ENCODE peak calls at places on chromosomes 1 and 21, in five cellular contexts. S, Z, C, R and F are unnamed samples.

GRCh38 chr1:212785871-212786270 is 5.7 kb downstream of the NSL1 start:
- DNase-seq in S (no peak), Z (no peak), C (no peak), R (no peak), F (no peak)

GRCh38 chr21:28742527-28742926 is 250.2 kb downstream of the LTN1 start:
- DNase-seq in S (no peak), Z (no peak), C (no peak), R (no peak), F (no peak)

GRCh38 chr1:157042852-157043251 is 2.7 kb downstream of the ARHGEF11 start:
- DNase-seq in S (no peak), Z (no peak), C (no peak), R (no peak), F (no peak)

GRCh38 chr21:16863541-16863940 is 649.3 kb upstream of the CXADR start:
- DNase-seq in S (no peak), Z (no peak), C (no peak), R (no peak), F (no peak)

GRCh38 chr1:235069577-235070563 is 58.8 kb downstream of the TOMM20 start:
- DNase-seq in S (no peak), Z (peak; percentile 90), C (peak; percentile 88), R (no peak), F (peak; percentile 32)

GRCh38 chr1:236677641-236678235 is 8.6 kb upstream of the ACTN2 start:
- DNase-seq in S (no peak), Z (no peak), C (no peak), R (no peak), F (no peak)

GRCh38 chr1:117060441-117061317 is 553 bp downstream of the TTF2 start:
- DNase-seq in S (no peak), Z (peak; percentile 38), C (no peak), R (no peak), F (no peak)

GRCh38 chr1:11320153-11320936 is 47.3 kb downstream of the UBIAD1 start:
- DNase-seq in S (peak; percentile 6), Z (peak; percentile 16), C (peak; percentile 45), R (peak; percentile 74), F (no peak)

GRCh38 chr1:59285691-59286090 is 11.2 kb upstream of the FGGY start:
- DNase-seq in S (no peak), Z (no peak), C (no peak), R (no peak), F (no peak)

GRCh38 chr1:152657677-152658076 is 5.5 kb upstream of the LCE2D start:
- DNase-seq in S (no peak), Z (no peak), C (no peak), R (no peak), F (no peak)

GRCh38 chr1:152658649-152659048 is 4.5 kb upstream of the LCE2D start:
- DNase-seq in S (no peak), Z (peak; percentile 16), C (no peak), R (no peak), F (no peak)

GRCh38 chr1:152667625-152668024 is 4.4 kb downstream of the LCE2D start:
- DNase-seq in S (no peak), Z (no peak), C (no peak), R (no peak), F (no peak)

GRCh38 chr1:152663098-152663497 is at the start of gene LCE2D:
- DNase-seq in S (no peak), Z (no peak), C (no peak), R (no peak), F (no peak)
- H3K9me3 ChIP-seq in S (no peaks in the 10 kb centered on the region), Z (no peaks in the 10 kb centered on the region), C (no peaks in the 10 kb centered on the region), R (no peaks in the 10 kb centered on the region), F (no peaks in the 10 kb centered on the region)

GRCh38 chr1:35852241-35852640 is 30.8 kb upstream of the AGO1 start:
- DNase-seq in S (no peak), Z (no peak), C (no peak), R (no peak), F (no peak)

GRCh38 chr1:35856964-35857363 is 26.0 kb upstream of the AGO1 start:
- DNase-seq in S (no peak), Z (no peak), C (no peak), R (no peak), F (no peak)

GRCh38 chr1:35855016-35855700 is 27.9 kb upstream of the AGO1 start:
- DNase-seq in S (no peak), Z (no peak), C (no peak), R (no peak), F (no peak)

GRCh38 chr1:35860680-35861079 is 22.3 kb upstream of the AGO1 start:
- DNase-seq in S (no peak), Z (no peak), C (no peak), R (no peak), F (no peak)

DNA sequence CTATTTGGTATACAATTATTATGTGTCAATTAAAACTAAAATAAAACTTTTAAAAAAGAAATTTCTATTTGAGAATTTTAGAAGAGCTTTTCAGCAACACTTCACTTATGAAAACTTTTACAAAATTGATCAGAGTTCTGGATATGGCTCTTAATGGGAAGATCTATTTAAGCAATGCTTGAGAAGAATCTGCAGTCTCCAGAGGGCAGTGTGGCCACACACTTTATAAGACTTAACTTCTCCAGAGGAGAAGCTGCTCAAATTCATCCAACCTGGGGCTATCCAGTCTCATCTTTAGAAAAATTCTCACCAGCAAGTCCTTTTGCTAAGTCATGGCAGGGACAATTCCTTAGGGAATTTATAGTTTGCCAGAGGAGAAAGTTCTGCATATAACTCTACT is 25.2 kb upstream of the AGO1 start:
- DNase-seq in S (no peak), Z (no peak), C (no peak), R (peak; percentile 9), F (no peak)
- H3K9me3 ChIP-seq in S (no peaks in the 10 kb centered on the region), Z (no peaks in the 10 kb centered on the region), C (no peaks in the 10 kb centered on the region), R (no peaks in the 10 kb centered on the region), F (no peaks in the 10 kb centered on the region)

DNA sequence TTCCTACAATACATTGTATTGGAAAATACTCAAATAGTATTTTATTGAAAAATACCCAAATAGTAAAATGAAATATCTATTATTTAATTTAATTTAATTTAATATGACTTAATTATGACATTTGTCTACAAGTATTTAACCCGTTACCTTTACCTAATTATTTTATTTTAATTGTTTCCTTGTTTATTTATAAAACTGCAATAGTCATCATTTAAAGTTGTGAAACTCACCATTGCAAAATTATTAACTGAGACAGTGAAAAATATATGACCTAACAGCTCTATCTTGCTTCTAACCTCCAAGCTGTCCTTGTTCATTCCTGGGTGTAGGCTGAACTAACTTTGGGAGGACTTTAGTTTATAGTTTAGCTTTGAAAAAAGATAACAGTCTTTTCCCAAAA is 300.6 kb upstream of the POGK start:
- DNase-seq in S (no peak), Z (no peak), C (no peak), R (no peak), F (no peak)
- H3K9me3 ChIP-seq in S (no peaks in the 10 kb centered on the region), Z (peaks cover 44% of the 10 kb centered on the region), C (no peaks in the 10 kb centered on the region), R (peaks cover 2% of the 10 kb centered on the region), F (no peaks in the 10 kb centered on the region)

DNA sequence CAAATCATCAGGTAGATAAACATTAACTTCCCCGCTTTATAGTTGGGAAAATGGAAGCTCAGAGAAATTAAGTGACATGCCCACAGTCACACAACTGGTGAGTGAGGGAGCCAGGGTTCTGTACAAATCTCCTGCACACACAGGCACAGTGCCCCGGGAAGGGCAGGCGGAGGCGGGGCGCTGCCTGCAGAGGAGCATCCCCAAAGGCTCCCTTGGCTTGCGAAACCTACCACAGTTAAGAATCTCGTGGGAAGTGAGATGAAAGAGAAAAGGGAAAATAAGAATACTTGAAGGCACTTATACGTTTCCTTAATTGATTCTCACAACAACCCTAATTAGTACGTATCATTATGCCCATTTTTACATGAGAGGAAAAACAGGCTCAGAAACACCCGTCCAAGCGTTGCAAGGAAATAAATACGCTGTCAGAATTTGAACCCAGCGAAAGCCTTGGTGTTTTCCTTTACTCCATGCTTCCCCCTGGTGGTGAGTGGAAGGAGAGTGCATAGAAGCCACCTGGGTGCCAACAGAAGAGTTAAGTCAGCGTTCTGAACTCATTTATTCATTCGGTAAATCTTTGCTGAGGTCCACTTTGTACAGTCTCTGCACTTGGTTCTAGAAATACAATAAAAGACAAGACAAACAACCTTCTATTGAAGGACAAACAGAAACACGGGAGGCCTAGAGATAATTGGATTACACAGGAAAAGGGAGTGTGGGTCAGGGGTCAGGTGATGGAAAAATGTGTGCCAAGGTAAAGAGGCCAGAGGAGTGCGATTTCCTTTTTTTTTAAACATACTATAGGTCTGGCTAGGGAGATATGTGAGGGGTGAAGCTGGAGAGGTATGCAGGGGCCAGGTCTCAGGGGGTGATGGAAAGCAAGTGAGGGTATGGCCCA is 28.4 kb downstream of the ACP6 start:
- DNase-seq in S (peak; percentile 37), Z (peak; percentile 66), C (no peak), R (peak; percentile 49), F (no peak)
- H3K9me3 ChIP-seq in S (no peaks in the 10 kb centered on the region), Z (no peaks in the 10 kb centered on the region), C (no peaks in the 10 kb centered on the region), R (no peaks in the 10 kb centered on the region), F (no peaks in the 10 kb centered on the region)